ENCODE peak calls at places on chromosomes 3 and 15, in seven cellular contexts. Z, W, U, F, I, X and C are unnamed samples.
A peak's percentile ranks its signal among the peaks of the same experiment; 100 is the strongest.

GRCh38 chr15:23565395-23566069 is at the start of gene MKRN3:
- DNase-seq in Z (no peak), W (peak; percentile 37), U (peak; percentile 44), F (peak; percentile 47), I (no peak), X (no peak), C (peak; percentile 92)

GRCh38 chr3:153164009-153164550 is 2.1 kb downstream of the RAP2B start:
- DNase-seq in Z (no peak), W (no peak), U (no peak), F (no peak), I (no peak), X (no peak), C (no peak)

GRCh38 chr15:85116066-85116465 is 134.4 kb downstream of the PDE8A start:
- DNase-seq in Z (peak; percentile 38), W (no peak), U (no peak), F (no peak), I (no peak), X (no peak), C (no peak)

GRCh38 chr15:66677336-66677735 is 24.7 kb upstream of the SMAD6 start:
- DNase-seq in Z (no peak), W (no peak), U (no peak), F (no peak), I (no peak), X (no peak), C (no peak)

GRCh38 chr3:124107491-124107890 is 115.6 kb upstream of the ROPN1 start:
- DNase-seq in Z (no peak), W (no peak), U (no peak), F (no peak), I (no peak), X (no peak), C (no peak)

GRCh38 chr3:32781211-32781968 is 36.4 kb upstream of the TRIM71 start:
- DNase-seq in Z (peak; percentile 89), W (peak; percentile 71), U (peak; percentile 83), F (peak; percentile 80), I (no peak), X (peak; percentile 79), C (peak; percentile 81)

GRCh38 chr3:142976621-142977398 is 13.3 kb upstream of the PAQR9 start:
- DNase-seq in Z (peak; percentile 91), W (peak; percentile 96), U (peak; percentile 76), F (no peak), I (no peak), X (no peak), C (no peak)

GRCh38 chr15:56207092-56207491 is 36.6 kb downstream of the RFX7 start:
- DNase-seq in Z (no peak), W (no peak), U (no peak), F (no peak), I (no peak), X (no peak), C (no peak)

GRCh38 chr15:58475573-58476524 is 44.1 kb downstream of the LIPC start:
- DNase-seq in Z (no peak), W (peak; percentile 56), U (peak; percentile 94), F (no peak), I (peak; percentile 89), X (no peak), C (peak; percentile 4)

GRCh38 chr3:52195297-52195597 is 2.7 kb upstream of the ALAS1 start:
- DNase-seq in Z (no peak), W (no peak), U (no peak), F (no peak), I (no peak), X (no peak), C (no peak)

GRCh38 chr3:172915911-172916514 is 165.5 kb downstream of the ECT2 start:
- DNase-seq in Z (no peak), W (no peak), U (no peak), F (no peak), I (peak; percentile 67), X (no peak), C (peak; percentile 100)